ENCODE peak calls at places on chromosomes 12 and 14, in nine cellular contexts. P is uterus; I is stomach; R is adipocyte; K is CD8-positive, alpha-beta T cell; C is Peyer's patch; F is A549; V is skeletal muscle cell; U is ovary. N is an unnamed sample.

GRCh38 chr12:101485015-101485414 is 9.9 kb downstream of the SPIC start:
- DNase-seq in K (no peak), F (no peak), C (no peak), V (no peak), R (peak), P (no peak), I (no peak), U (no peak), N (no peak)

GRCh38 chr14:45048385-45048784 is 35.5 kb upstream of the PRPF39 start:
- DNase-seq in K (no peak), U (no peak), P (no peak), R (no peak), I (no peak), C (no peak), V (no peak), F (no peak), N (no peak)

GRCh38 chr14:23646648-23647549 is 10.7 kb downstream of the DHRS2 start:
- DNase-seq in V (no peak), I (no peak), F (no peak), R (peak), C (no peak), U (no peak), P (no peak), K (no peak), N (peak)

GRCh38 chr12:110269622-110270124 is 11.4 kb upstream of the ATP2A2 start:
- DNase-seq in C (no peak), U (no peak), F (peak), V (peak), I (no peak), K (no peak), R (peak), P (peak), N (peak)

GRCh38 chr12:108048686-108049085 is 80.4 kb upstream of the WSCD2 start:
- DNase-seq in U (no peak), V (no peak), F (no peak), I (no peak), P (no peak), R (no peak), K (no peak), C (no peak), N (no peak)

GRCh38 chr14:72796935-72797334 is 97.0 kb downstream of the DPF3 start:
- DNase-seq in U (no peak), F (no peak), C (no peak), R (no peak), V (no peak), P (no peak), I (no peak), K (no peak), N (no peak)

GRCh38 chr14:52877628-52878027 is 73.2 kb downstream of the FERMT2 start:
- DNase-seq in U (no peak), P (no peak), F (no peak), R (peak), V (no peak), C (no peak), K (no peak), I (no peak), N (peak)

GRCh38 chr12:97948591-97948990 is 486.0 kb downstream of the RMST start:
- DNase-seq in C (no peak), F (no peak), I (no peak), P (no peak), K (no peak), V (no peak), U (no peak), R (no peak), N (no peak)

GRCh38 chr12:9751204-9752144 is 9.2 kb downstream of the CD69 start:
- DNase-seq in I (no peak), U (no peak), C (no peak), P (no peak), F (peak), V (no peak), R (peak), K (no peak), N (peak)

DNA sequence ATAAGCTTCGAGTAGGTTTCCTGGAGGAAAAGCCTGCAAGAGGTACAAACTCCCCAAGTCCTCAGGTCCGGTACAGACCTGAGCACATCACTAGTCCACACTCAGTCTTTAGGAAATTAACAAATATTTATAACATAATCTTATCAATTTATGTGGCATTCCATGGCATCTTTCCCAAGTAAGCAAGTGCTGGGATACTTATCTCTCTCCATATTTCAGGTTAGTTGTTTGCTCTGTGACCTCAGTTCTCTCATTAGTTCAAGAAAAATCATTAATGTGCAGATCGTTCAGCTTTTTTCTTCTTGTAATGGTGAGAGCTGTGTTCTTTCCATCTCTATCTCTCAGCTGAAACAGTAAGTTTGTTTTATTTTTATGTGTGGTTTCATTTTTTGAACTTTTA is 34.7 kb downstream of the SPATA7 start:
- DNase-seq in U (no peak), V (no peak), R (no peak), K (no peak), C (no peak), I (no peak), F (no peak), P (no peak), N (no peak)
- H3K4me3 ChIP-seq in U (no peak), V (no peak), R (no peak), K (no peak), C (no peak), I (no peak), F (no peak), P (no peak), N (no peak)

GRCh38 chr12:118103231-118103600 is 595 bp downstream of the VSIG10 start:
- DNase-seq in F (peak), P (peak), R (peak), U (peak), V (no peak), I (no peak), K (no peak), C (peak), N (peak)

GRCh38 chr12:118103601-118104382 is at the start of gene VSIG10:
- DNase-seq in P (peak), F (peak), V (no peak), C (peak), I (peak), K (peak), U (peak), R (peak), N (peak)

GRCh38 chr12:118102070-118102469 is 1.7 kb downstream of the VSIG10 start:
- DNase-seq in K (no peak), F (peak), U (no peak), P (no peak), V (no peak), C (no peak), R (no peak), I (no peak), N (no peak)

GRCh38 chr12:118101051-118101450 is 2.8 kb downstream of the VSIG10 start:
- DNase-seq in V (no peak), F (no peak), C (no peak), I (no peak), R (no peak), P (no peak), U (no peak), K (no peak), N (no peak)

DNA sequence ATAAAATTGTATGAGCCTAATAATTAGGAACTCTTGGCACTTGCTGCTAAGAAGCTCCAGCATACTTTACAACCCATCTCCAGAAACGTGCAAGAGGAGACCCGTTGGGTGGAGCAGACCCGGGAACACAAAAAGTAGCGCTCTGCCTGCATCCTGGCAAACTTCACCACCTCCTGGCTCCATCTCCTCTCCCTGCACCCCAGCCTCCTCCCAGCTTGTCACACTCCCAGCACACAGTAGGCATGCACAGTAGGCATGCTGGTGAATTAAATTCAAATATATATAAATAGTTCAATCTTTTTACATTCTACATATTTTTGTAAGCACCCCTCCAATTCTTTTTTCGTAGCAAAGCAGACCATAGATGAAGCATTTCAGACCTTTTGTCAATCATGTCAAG is 1.2 kb downstream of the VSIG10 start:
- DNase-seq in V (no peak), K (no peak), U (no peak), F (peak), R (no peak), P (no peak), C (no peak), I (no peak), N (no peak)
- H3K4me3 ChIP-seq in V (peak), K (no peak), U (peak), F (peak), R (peak), P (peak), C (peak), I (peak), N (peak)

GRCh38 chr12:49201595-49202295 is 12.9 kb upstream of the TUBA1A start:
- DNase-seq in C (no peak), V (no peak), K (no peak), R (peak), U (no peak), I (no peak), P (peak), F (no peak), N (peak)
- H3K4me3 ChIP-seq in C (no peak), V (no peak), K (no peak), R (peak), U (no peak), I (no peak), P (peak), F (no peak), N (no peak)

DNA sequence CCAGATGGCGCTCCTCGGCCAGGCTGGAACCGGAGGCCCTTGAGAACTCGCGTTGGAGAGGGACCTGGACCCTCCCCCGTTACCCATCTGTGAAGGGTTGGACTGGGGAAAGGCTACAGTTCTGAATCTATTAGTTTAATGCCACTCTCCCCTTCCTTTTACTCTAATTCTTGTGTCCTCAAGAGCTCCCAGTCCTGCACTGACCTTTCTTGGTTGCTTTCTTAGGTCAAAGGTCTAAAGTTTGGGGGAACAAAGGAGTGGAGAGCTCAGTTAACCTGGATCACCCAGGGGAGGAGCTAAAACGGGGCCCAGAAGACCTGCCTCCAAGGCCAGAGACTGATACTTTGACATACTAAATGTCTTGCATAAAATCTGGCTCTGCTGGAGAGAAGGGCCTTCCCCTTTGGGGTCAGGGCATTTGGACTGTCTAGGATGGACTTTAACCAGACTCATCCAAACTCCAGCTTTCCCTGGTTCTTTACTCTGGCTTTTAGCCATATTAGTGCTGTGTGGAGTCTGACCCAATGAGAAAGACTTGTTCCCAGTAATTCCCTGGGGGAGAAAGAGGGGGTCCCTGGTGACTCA is 923 bp upstream of the MLF2 start:
- DNase-seq in U (no peak), C (no peak), K (no peak), V (no peak), R (no peak), F (no peak), I (no peak), P (no peak), N (no peak)
- H3K4me3 ChIP-seq in U (no peak), C (no peak), K (peak), V (no peak), R (no peak), F (no peak), I (no peak), P (peak), N (no peak)

GRCh38 chr12:124392271-124392990 is 97.5 kb downstream of the RFLNA start:
- DNase-seq in V (no peak), U (peak), I (no peak), K (no peak), P (peak), F (peak), C (no peak), R (no peak), N (peak)

GRCh38 chr12:124394462-124395128 is 99.7 kb downstream of the RFLNA start:
- DNase-seq in F (no peak), P (peak), U (no peak), K (no peak), I (no peak), R (no peak), V (no peak), C (no peak), N (no peak)

GRCh38 chr12:124391340-124392261 is 96.7 kb downstream of the RFLNA start:
- DNase-seq in U (peak), C (no peak), P (peak), F (no peak), I (peak), V (no peak), K (peak), R (peak), N (no peak)

GRCh38 chr12:124393831-124394230 is 98.9 kb downstream of the RFLNA start:
- DNase-seq in P (no peak), C (no peak), V (no peak), I (no peak), F (no peak), U (no peak), R (no peak), K (no peak), N (no peak)

GRCh38 chr12:124392991-124393790 is 98.3 kb downstream of the RFLNA start:
- DNase-seq in R (peak), I (peak), P (peak), C (peak), F (no peak), V (no peak), K (no peak), U (peak), N (peak)
- H3K4me3 ChIP-seq in R (peak), I (no peak), P (no peak), C (no peak), F (no peak), V (no peak), K (no peak), U (no peak), N (no peak)

N was measured in foreskin fibroblast.